ENCODE peak calls at places on chromosome 20, in four cellular contexts. H is HCT116, O is HepG2, J is K562. T is an unnamed sample.

GRCh38 chr20:15642099-15642498 is 931.1 kb downstream of the KIF16B start:
- DNase-seq in H (no peak), O (no peak), J (no peak), T (no peak)

GRCh38 chr20:38703526-38703925 is 20.8 kb upstream of the SLC32A1 start:
- DNase-seq in H (no peak), O (no peak), J (no peak), T (no peak)

GRCh38 chr20:16566080-16566479 is 7.2 kb downstream of the KIF16B start:
- DNase-seq in H (no peak), O (no peak), J (no peak), T (no peak)

GRCh38 chr20:1905009-1905408 is 9.8 kb downstream of the SIRPA start:
- DNase-seq in H (no peak), O (no peak), J (no peak), T (no peak)

GRCh38 chr20:21048841-21049273 is 57.3 kb downstream of the LINC00237 start:
- DNase-seq in H (peak), O (peak), J (peak), T (no peak)

GRCh38 chr20:20204326-20204725 is 152.0 kb downstream of the CFAP61 start:
- DNase-seq in H (no peak), O (no peak), J (no peak), T (no peak)

GRCh38 chr20:50309280-50309763 is 118.7 kb downstream of the CEBPB start:
- DNase-seq in H (no peak), O (no peak), J (no peak), T (no peak)

GRCh38 chr20:37776049-37776448 is 82.2 kb downstream of the CTNNBL1 start:
- DNase-seq in H (no peak), O (no peak), J (no peak), T (no peak)

GRCh38 chr20:40897177-40897700 is 131.4 kb upstream of the TOP1 start:
- DNase-seq in H (no peak), O (no peak), J (no peak), T (no peak)

GRCh38 chr20:25280051-25280573 is 32.2 kb downstream of the PYGB start:
- DNase-seq in H (no peak), O (no peak), J (no peak), T (no peak)

GRCh38 chr20:21137078-21137477 is 11.2 kb downstream of the KIZ start:
- DNase-seq in H (no peak), O (no peak), J (no peak), T (no peak)

GRCh38 chr20:31857861-31858835 is 12.2 kb downstream of the DUSP15 start:
- DNase-seq in H (no peak), O (no peak), J (no peak), T (no peak)

GRCh38 chr20:17445561-17445960 is 85.6 kb downstream of the BFSP1 start:
- DNase-seq in H (no peak), O (no peak), J (no peak), T (no peak)

GRCh38 chr20:44154521-44155001 is 32.4 kb downstream of the JPH2 start:
- DNase-seq in H (no peak), O (no peak), J (no peak), T (no peak)

GRCh38 chr20:18527836-18528235 is 20.1 kb downstream of the SEC23B start:
- DNase-seq in H (no peak), O (no peak), J (no peak), T (no peak)

GRCh38 chr20:32580970-32581838 is 3.9 kb downstream of the NOL4L start:
- DNase-seq in H (no peak), O (peak), J (peak), T (no peak)

GRCh38 chr20:17611290-17611539 is 41.3 kb downstream of the DSTN start:
- DNase-seq in H (no peak), O (no peak), J (no peak), T (no peak)

GRCh38 chr20:4563031-4563430 is 158.7 kb upstream of the PRND start:
- DNase-seq in H (no peak), O (no peak), J (no peak), T (no peak)

GRCh38 chr20:62437985-62438384 is 10.6 kb upstream of the RBBP8NL start:
- DNase-seq in H (no peak), O (no peak), J (no peak), T (no peak)

GRCh38 chr20:31907046-31907445 is 36.6 kb downstream of the TTLL9 start:
- DNase-seq in H (no peak), O (no peak), J (no peak), T (no peak)

GRCh38 chr20:32539063-32539816 is 45.9 kb downstream of the NOL4L start:
- DNase-seq in H (no peak), O (no peak), J (no peak), T (no peak)

GRCh38 chr20:44050925-44051660 is 135.9 kb downstream of the JPH2 start:
- DNase-seq in H (no peak), O (no peak), J (no peak), T (no peak)

GRCh38 chr20:64115171-64115911 is 8.0 kb upstream of the NPBWR2 start:
- DNase-seq in H (no peak), O (no peak), J (no peak), T (no peak)

GRCh38 chr20:37986873-37987601 is 46.2 kb downstream of the TTI1 start:
- DNase-seq in H (no peak), O (peak), J (no peak), T (no peak)

GRCh38 chr20:9329356-9330092 is 184.9 kb upstream of the LAMP5 start:
- DNase-seq in H (no peak), O (no peak), J (no peak), T (no peak)

GRCh38 chr20:21391495-21392298 is 5.6 kb downstream of the NKX2-4 start:
- DNase-seq in H (no peak), O (no peak), J (no peak), T (no peak)

GRCh38 chr20:33672426-33673114 is 1.7 kb downstream of the NECAB3 start:
- DNase-seq in H (no peak), O (no peak), J (peak), T (no peak)

GRCh38 chr20:9352740-9353139 is 161.7 kb upstream of the LAMP5 start:
- DNase-seq in H (no peak), O (no peak), J (no peak), T (no peak)

GRCh38 chr20:19976595-19977372 is 40.4 kb upstream of the NAA20 start:
- DNase-seq in H (peak), O (peak), J (no peak), T (no peak)

GRCh38 chr20:51384854-51385253 is 157.7 kb downstream of the NFATC2 start:
- DNase-seq in H (no peak), O (no peak), J (no peak), T (no peak)

GRCh38 chr20:13221673-13222318 is 722 bp downstream of the ISM1 start:
- DNase-seq in H (peak), O (peak), J (no peak), T (no peak)

GRCh38 chr20:59770270-59770669 is 163.2 kb downstream of the SYCP2 start:
- DNase-seq in H (peak), O (no peak), J (no peak), T (no peak)

GRCh38 chr20:38871560-38871953 is 54.7 kb upstream of the FAM83D start:
- DNase-seq in H (no peak), O (no peak), J (no peak), T (no peak)

GRCh38 chr20:31560900-31561598 is 44.0 kb upstream of the ID1 start:
- DNase-seq in H (peak), O (no peak), J (no peak), T (no peak)

GRCh38 chr20:21022925-21023324 is 83.2 kb downstream of the LINC00237 start:
- DNase-seq in H (no peak), O (no peak), J (peak), T (no peak)

GRCh38 chr20:51095755-51096509 is 73.0 kb upstream of the KCNG1 start:
- DNase-seq in H (no peak), O (no peak), J (no peak), T (no peak)

DNA sequence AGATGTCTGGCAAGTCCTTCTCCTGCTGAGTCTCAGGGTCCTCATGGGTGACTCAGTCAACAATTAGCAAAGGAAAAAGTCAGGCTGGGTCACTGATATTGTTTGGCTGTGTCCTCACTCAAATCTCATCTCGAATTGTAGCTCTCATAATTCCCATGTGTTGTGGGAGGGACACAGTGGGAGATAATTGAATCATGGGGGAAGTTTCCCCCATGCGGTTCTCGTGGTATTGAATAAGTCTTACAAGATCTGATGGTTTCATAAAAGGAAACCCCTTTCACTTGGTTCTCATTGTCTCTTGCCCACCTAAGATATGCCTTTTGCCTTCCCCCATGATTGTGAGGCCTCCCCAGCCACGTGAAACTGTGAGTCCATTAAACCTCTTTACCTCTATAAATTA is 45.7 kb downstream of the PREX1 start:
- DNase-seq in H (no peak), O (no peak), J (no peak), T (no peak)
- TF ChIP-seq SP1 in H (no peak), O (no peak), J (no peak), T (no peak)

GRCh38 chr20:47349365-47350180 is 6.9 kb downstream of the ZMYND8 start:
- DNase-seq in H (no peak), O (no peak), J (no peak), T (no peak)

GRCh38 chr20:47350181-47350550 is 6.3 kb downstream of the ZMYND8 start:
- DNase-seq in H (no peak), O (no peak), J (no peak), T (no peak)

GRCh38 chr20:47347661-47348462 is 8.6 kb downstream of the ZMYND8 start:
- DNase-seq in H (no peak), O (no peak), J (no peak), T (no peak)

GRCh38 chr20:47350691-47351545 is 5.6 kb downstream of the ZMYND8 start:
- DNase-seq in H (no peak), O (no peak), J (no peak), T (no peak)

GRCh38 chr20:47348539-47349142 is 7.9 kb downstream of the ZMYND8 start:
- DNase-seq in H (no peak), O (no peak), J (no peak), T (no peak)
- H3K4me3 ChIP-seq in H (no peak), O (no peak), J (peak), T (peak)

DNA sequence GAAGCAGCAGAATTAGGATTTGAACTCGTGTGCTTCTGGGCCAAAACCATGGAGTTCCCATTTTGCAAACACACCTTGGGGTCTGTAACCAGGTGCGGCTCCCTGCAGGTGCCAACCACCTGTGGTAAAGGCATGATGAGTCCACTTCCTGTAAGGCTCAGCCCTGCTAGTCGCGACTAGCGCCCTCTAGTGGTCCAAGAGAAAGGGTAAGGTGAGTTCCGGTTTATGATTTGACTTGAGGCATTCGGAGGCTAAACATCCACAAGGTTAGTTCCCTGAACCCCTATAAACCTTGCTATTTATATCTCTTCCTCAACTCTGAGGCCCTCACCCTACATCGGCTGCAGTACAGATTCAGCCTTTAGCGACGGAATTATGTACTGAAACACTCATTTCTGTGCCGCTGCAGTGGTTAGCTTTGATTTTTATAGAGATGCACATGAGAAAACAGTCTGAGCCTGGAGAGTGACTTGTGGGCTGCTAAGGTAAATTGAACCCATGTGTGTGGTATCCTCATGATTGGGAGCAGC is 173.4 kb downstream of the PLCB1 start:
- DNase-seq in H (peak), O (peak), J (peak), T (peak)
- TF ChIP-seq SP1 in H (peak), O (no peak), J (no peak), T (no peak)

DNA sequence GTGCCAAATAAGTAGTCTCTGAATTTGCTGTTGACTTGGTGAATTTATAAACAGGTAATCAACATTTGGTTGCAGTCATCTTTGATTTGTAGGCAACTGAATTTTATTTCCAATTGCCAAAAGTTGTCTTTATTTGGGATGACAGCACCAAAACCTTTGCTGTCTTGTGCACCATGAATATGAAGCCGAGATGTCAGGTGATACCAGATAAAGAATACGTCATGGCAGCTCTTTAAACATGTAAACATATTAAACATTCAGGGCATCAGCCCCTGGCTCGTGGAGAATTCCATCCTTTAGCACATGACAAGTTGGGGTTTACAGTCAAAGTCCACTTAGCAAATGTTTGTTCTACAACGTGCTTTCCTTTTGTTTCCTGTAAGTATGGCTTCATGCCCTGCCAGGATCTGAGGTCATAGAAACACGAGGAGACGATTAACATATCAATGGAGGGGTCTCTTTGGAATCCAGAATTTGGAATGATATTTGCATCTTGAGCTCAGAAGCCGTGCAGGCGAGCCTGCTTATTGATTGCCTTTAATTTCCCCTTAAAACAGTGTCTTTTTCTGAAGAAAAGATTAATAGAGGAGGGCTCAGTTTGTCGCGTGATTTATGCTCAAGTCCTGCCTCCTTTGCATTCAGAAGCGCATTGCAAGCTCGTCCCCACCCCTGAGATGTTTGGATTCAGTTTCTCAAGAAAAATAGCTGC is 170.2 kb upstream of the ZNF217 start:
- DNase-seq in H (no peak), O (peak), J (no peak), T (no peak)
- H3K4me3 ChIP-seq in H (no peak), O (no peak), J (peak), T (no peak)

GRCh38 chr20:53811577-53811976 is 217.9 kb upstream of the ZNF217 start:
- DNase-seq in H (no peak), O (no peak), J (no peak), T (no peak)

GRCh38 chr20:53810661-53811355 is 217.2 kb upstream of the ZNF217 start:
- DNase-seq in H (no peak), O (no peak), J (no peak), T (no peak)

GRCh38 chr20:53809728-53810365 is 216.2 kb upstream of the ZNF217 start:
- DNase-seq in H (no peak), O (no peak), J (no peak), T (no peak)

GRCh38 chr20:53808733-53809132 is 215.1 kb upstream of the ZNF217 start:
- DNase-seq in H (no peak), O (no peak), J (no peak), T (no peak)

GRCh38 chr20:53809242-53809641 is 215.6 kb upstream of the ZNF217 start:
- DNase-seq in H (no peak), O (no peak), J (no peak), T (no peak)
- TF ChIP-seq SP1 in H (no peak), O (no peak), J (no peak), T (no peak)

T was measured in GM12878.